ENCODE peak calls at places on chromosomes 12 and 14, in seven cellular contexts. D is choroid plexus epithelial cell, V is prostate gland, W is epithelial cell of esophagus, R is nephron progenitor cell, C is progenitor cell of endocrine pancreas, E is esophagus squamous epithelium. S is an unnamed sample.

GRCh38 chr14:81400852-81401251 is 728 bp upstream of the STON2 start:
- DNase-seq in D (peak), C (no peak), W (peak), E (no peak), V (peak), R (no peak), S (peak)

GRCh38 chr12:46362895-46363581 is 9.5 kb downstream of the SLC38A2 start:
- DNase-seq in E (no peak), R (no peak), W (no peak), V (no peak), D (peak), C (no peak), S (no peak)

GRCh38 chr12:62893276-62893675 is 41.7 kb downstream of the PPM1H start:
- DNase-seq in E (no peak), D (no peak), W (no peak), C (no peak), V (no peak), R (no peak), S (no peak)

GRCh38 chr14:22554706-22555572 is 34.1 kb downstream of the DAD1 start:
- DNase-seq in D (no peak), C (no peak), E (no peak), V (no peak), R (no peak), W (no peak), S (no peak)

GRCh38 chr14:60184597-60185555 is 19.7 kb upstream of the DHRS7 start:
- DNase-seq in C (no peak), E (no peak), V (no peak), D (no peak), W (no peak), R (no peak), S (no peak)

GRCh38 chr12:10363922-10364838 is 25.7 kb downstream of the KLRK1 start:
- DNase-seq in V (peak), C (no peak), E (no peak), R (no peak), D (peak), W (peak), S (peak)

GRCh38 chr14:77607741-77608302 is 8.6 kb downstream of the SPTLC2 start:
- DNase-seq in R (peak), E (no peak), C (no peak), D (no peak), V (no peak), W (no peak), S (no peak)

GRCh38 chr12:6567824-6568617 is at the start of gene NOP2:
- DNase-seq in W (peak), V (peak), C (peak), R (peak), D (peak), E (peak), S (peak)

GRCh38 chr12:109764776-109765492 is 51.3 kb downstream of the FAM222A start:
- DNase-seq in C (no peak), R (peak), V (no peak), E (no peak), D (no peak), W (no peak), S (no peak)

GRCh38 chr12:12819752-12820311 is 6.7 kb downstream of the DDX47 start:
- DNase-seq in E (no peak), R (no peak), W (peak), D (peak), C (no peak), V (peak), S (peak)

GRCh38 chr12:131928765-131929529 is at the start of gene PUS1:
- DNase-seq in D (peak), C (peak), W (peak), E (peak), V (peak), R (peak), S (peak)

GRCh38 chr12:13069380-13069779 is 25.2 kb downstream of the FAM234B start:
- DNase-seq in C (no peak), E (no peak), D (no peak), W (no peak), R (no peak), V (no peak), S (no peak)

GRCh38 chr14:72619881-72620280 is 274.0 kb downstream of the DPF3 start:
- DNase-seq in E (no peak), D (no peak), R (no peak), C (peak), V (no peak), W (no peak), S (no peak)

GRCh38 chr14:24938593-24938992 is 111.4 kb downstream of the STXBP6 start:
- DNase-seq in D (peak), R (no peak), E (no peak), W (no peak), V (no peak), C (no peak), S (peak)

GRCh38 chr14:93014038-93015023 is 91.4 kb downstream of the CHGA start:
- DNase-seq in D (no peak), W (no peak), E (no peak), C (no peak), V (no peak), R (no peak), S (no peak)

GRCh38 chr12:59429766-59430165 is 166.1 kb upstream of the SLC16A7 start:
- DNase-seq in D (peak), R (no peak), V (no peak), W (no peak), E (no peak), C (no peak), S (no peak)

GRCh38 chr12:119989619-119990381 is 764 bp downstream of the BICDL1 start:
- DNase-seq in D (peak), C (peak), V (peak), W (peak), E (no peak), R (peak), S (peak)

GRCh38 chr12:50690923-50691322 is 73.0 kb upstream of the ATF1 start:
- DNase-seq in W (no peak), C (no peak), E (no peak), V (no peak), D (peak), R (no peak), S (no peak)

GRCh38 chr12:107436376-107436775 is 249.2 kb upstream of the PWP1 start:
- DNase-seq in V (no peak), W (peak), R (no peak), E (no peak), D (peak), C (no peak), S (peak)

GRCh38 chr12:68796399-68796798 is 11.6 kb upstream of the MDM2 start:
- DNase-seq in R (no peak), E (no peak), D (no peak), W (no peak), V (no peak), C (no peak), S (no peak)

GRCh38 chr12:88958153-88958552 is 377.9 kb upstream of the KITLG start:
- DNase-seq in D (no peak), E (no peak), C (no peak), V (no peak), W (no peak), R (no peak), S (no peak)

GRCh38 chr12:69476276-69477017 is 6.3 kb downstream of the FRS2 start:
- DNase-seq in V (no peak), E (no peak), W (no peak), D (peak), R (no peak), C (no peak), S (no peak)

GRCh38 chr12:22600226-22600625 is 24.7 kb upstream of the ETNK1 start:
- DNase-seq in D (no peak), R (no peak), V (no peak), E (no peak), W (no peak), C (no peak), S (no peak)

GRCh38 chr14:89507926-89508460 is 91.0 kb upstream of the FOXN3 start:
- DNase-seq in W (peak), V (no peak), R (no peak), C (no peak), D (no peak), E (no peak), S (peak)

GRCh38 chr12:52241205-52241842 is 8.3 kb downstream of the KRT7 start:
- DNase-seq in C (no peak), V (no peak), E (no peak), W (no peak), R (no peak), D (no peak), S (no peak)

GRCh38 chr12:62075860-62076259 is 184.3 kb upstream of the USP15 start:
- DNase-seq in D (no peak), W (no peak), V (no peak), R (no peak), C (no peak), E (no peak), S (no peak)

GRCh38 chr14:81831128-81831815 is 297.6 kb upstream of the SEL1L start:
- DNase-seq in C (no peak), R (no peak), E (no peak), D (no peak), V (no peak), W (peak), S (no peak)

GRCh38 chr12:120263725-120264040 is 1.8 kb downstream of the PXN start:
- DNase-seq in E (no peak), W (no peak), R (no peak), V (no peak), D (no peak), C (no peak), S (no peak)

GRCh38 chr12:127731657-127732056 is 535.3 kb upstream of the TMEM132C start:
- DNase-seq in E (no peak), R (no peak), C (no peak), D (no peak), W (no peak), V (no peak), S (no peak)
- TF ChIP-seq CTCF in E (no peak), R (no peak), C (no peak), D (no peak), W (no peak), V (no peak), S (no peak)

GRCh38 chr12:102653406-102653805 is 173.0 kb upstream of the IGF1 start:
- DNase-seq in E (no peak), V (no peak), R (no peak), C (no peak), W (no peak), D (no peak), S (no peak)

GRCh38 chr12:102659200-102659911 is 179.0 kb upstream of the IGF1 start:
- DNase-seq in V (no peak), E (no peak), D (no peak), W (peak), R (no peak), C (no peak), S (no peak)
- TF ChIP-seq CTCF in V (no peak), E (no peak), D (peak), W (no peak), R (no peak), C (no peak), S (peak)

DNA sequence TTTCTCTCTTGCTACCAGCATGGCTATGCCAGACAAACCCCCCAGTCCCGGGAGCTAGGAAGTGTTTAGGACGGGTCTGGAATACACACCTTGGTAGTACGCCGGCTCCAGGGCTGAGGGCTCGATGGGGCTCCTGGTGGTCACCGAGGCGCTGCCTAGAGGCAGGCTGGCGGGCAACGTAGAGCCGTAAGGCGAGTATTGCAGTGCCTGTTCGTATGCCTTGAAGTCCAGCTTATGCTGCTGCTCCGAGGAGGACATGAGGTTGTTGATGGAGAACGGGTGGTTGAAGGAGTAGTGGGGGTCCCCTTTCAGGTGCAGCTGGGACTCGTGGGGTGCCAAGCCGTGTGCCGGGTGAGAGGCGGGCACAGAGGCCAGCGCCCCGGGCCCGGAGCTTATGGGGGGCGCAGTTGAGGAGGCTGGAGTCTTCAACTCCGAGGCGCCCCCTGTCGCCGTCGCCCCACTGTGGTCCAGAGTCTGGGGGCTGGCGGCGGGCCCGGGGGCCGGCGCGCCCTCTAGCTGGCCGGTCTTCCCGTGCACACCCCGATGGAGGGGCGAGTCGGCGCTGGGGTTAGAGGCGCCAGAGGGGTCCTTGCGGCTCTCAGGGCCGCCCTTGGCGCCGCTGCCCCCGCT is 3.6 kb downstream of the FOXA1 start:
- DNase-seq in E (no peak), D (no peak), R (peak), V (peak), C (peak), W (peak), S (no peak)
- TF ChIP-seq CTCF in E (peak), D (no peak), R (peak), V (peak), C (peak), W (no peak), S (peak)

GRCh38 chr12:28237423-28237822 is 47.2 kb downstream of the CCDC91 start:
- DNase-seq in D (no peak), W (peak), V (no peak), E (no peak), R (no peak), C (no peak), S (no peak)
- TF ChIP-seq CTCF in D (peak), W (peak), V (no peak), E (no peak), R (no peak), C (peak), S (peak)

DNA sequence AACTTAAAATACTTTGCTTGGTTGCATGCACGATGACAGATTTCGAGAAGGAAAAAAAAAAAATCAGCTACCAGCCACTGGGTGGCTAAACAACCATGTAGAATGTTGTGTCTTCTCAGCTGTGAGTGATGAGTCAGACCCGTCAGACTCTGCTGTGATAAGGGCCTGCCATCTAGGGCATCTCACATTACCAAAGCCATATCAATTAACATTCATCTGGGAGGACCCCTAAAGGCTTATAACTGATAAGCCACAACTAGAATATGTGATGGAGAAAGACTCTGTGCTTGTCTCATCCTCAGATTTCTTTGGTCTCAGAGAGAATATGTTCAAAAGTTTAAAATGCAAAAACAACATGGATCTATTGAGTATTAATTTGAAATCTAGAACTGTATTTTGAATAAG is 111.5 kb downstream of the PAX9 start:
- DNase-seq in V (no peak), R (no peak), W (peak), C (no peak), E (no peak), D (peak), S (no peak)
- TF ChIP-seq CTCF in V (no peak), R (no peak), W (peak), C (no peak), E (no peak), D (peak), S (peak)

S was measured in HFFc6.